ENCODE peak calls at places on chromosome 5, in ten cellular contexts. One of them, this sample, is unnamed.

GRCh38 chr5:128506643-128507042 is 31.4 kb downstream of the FBN2 start:
- DNase-seq in stomach: no peak
- DNase-seq in upper lobe of left lung: no peak
- DNase-seq in sigmoid colon: no peak
- DNase-seq in esophagus muscularis mucosa: no peak
- DNase-seq in H1: no peak
- DNase-seq in transverse colon: no peak
- DNase-seq in GM12878: no peak
- DNase-seq in HepG2: no peak
- DNase-seq in K562: no peak
- DNase-seq in this sample: no peak

GRCh38 chr5:150120062-150120441 is 33.7 kb upstream of the CSF1R start:
- DNase-seq in transverse colon: peak; percentile 5
- DNase-seq in GM12878: no peak
- DNase-seq in stomach: no peak
- DNase-seq in upper lobe of left lung: no peak
- DNase-seq in K562: no peak
- DNase-seq in H1: no peak
- DNase-seq in sigmoid colon: peak; percentile 51
- DNase-seq in esophagus muscularis mucosa: no peak
- DNase-seq in HepG2: no peak
- DNase-seq in this sample: no peak

GRCh38 chr5:95730011-95730700 is 980 bp upstream of the RHOBTB3 start:
- DNase-seq in transverse colon: no peak
- DNase-seq in stomach: no peak
- DNase-seq in K562: no peak
- DNase-seq in GM12878: no peak
- DNase-seq in sigmoid colon: no peak
- DNase-seq in esophagus muscularis mucosa: no peak
- DNase-seq in H1: no peak
- DNase-seq in HepG2: no peak
- DNase-seq in upper lobe of left lung: no peak
- DNase-seq in this sample: no peak

GRCh38 chr5:136089804-136090203 is 42.8 kb upstream of the SMAD5 start:
- DNase-seq in HepG2: no peak
- DNase-seq in esophagus muscularis mucosa: no peak
- DNase-seq in H1: no peak
- DNase-seq in transverse colon: peak; percentile 34
- DNase-seq in GM12878: no peak
- DNase-seq in sigmoid colon: peak; percentile 68
- DNase-seq in stomach: no peak
- DNase-seq in upper lobe of left lung: no peak
- DNase-seq in K562: no peak
- DNase-seq in this sample: no peak

GRCh38 chr5:960551-960950 is 48.1 kb upstream of the NKD2 start:
- DNase-seq in GM12878: no peak
- DNase-seq in HepG2: no peak
- DNase-seq in stomach: no peak
- DNase-seq in sigmoid colon: no peak
- DNase-seq in K562: no peak
- DNase-seq in transverse colon: no peak
- DNase-seq in esophagus muscularis mucosa: no peak
- DNase-seq in H1: no peak
- DNase-seq in upper lobe of left lung: peak; percentile 52
- DNase-seq in this sample: peak; percentile 61

GRCh38 chr5:36985387-36985786 is 108.8 kb downstream of the NIPBL start:
- DNase-seq in esophagus muscularis mucosa: no peak
- DNase-seq in upper lobe of left lung: no peak
- DNase-seq in GM12878: no peak
- DNase-seq in HepG2: no peak
- DNase-seq in sigmoid colon: no peak
- DNase-seq in K562: no peak
- DNase-seq in stomach: no peak
- DNase-seq in H1: no peak
- DNase-seq in transverse colon: no peak
- DNase-seq in this sample: no peak

GRCh38 chr5:32223972-32224608 is 50.0 kb upstream of the GOLPH3 start:
- DNase-seq in stomach: no peak
- DNase-seq in esophagus muscularis mucosa: no peak
- DNase-seq in sigmoid colon: no peak
- DNase-seq in HepG2: peak; percentile 75
- DNase-seq in H1: peak; percentile 56
- DNase-seq in transverse colon: no peak
- DNase-seq in K562: no peak
- DNase-seq in upper lobe of left lung: no peak
- DNase-seq in GM12878: no peak
- DNase-seq in this sample: no peak

GRCh38 chr5:10227396-10227795 is 22.3 kb downstream of the ATPSCKMT start:
- DNase-seq in K562: no peak
- DNase-seq in sigmoid colon: no peak
- DNase-seq in HepG2: no peak
- DNase-seq in transverse colon: no peak
- DNase-seq in upper lobe of left lung: no peak
- DNase-seq in GM12878: no peak
- DNase-seq in stomach: no peak
- DNase-seq in H1: no peak
- DNase-seq in esophagus muscularis mucosa: no peak
- DNase-seq in this sample: no peak

GRCh38 chr5:7397935-7398334 is 2.0 kb downstream of the ADCY2 start:
- DNase-seq in K562: no peak
- DNase-seq in GM12878: no peak
- DNase-seq in H1: no peak
- DNase-seq in transverse colon: no peak
- DNase-seq in HepG2: no peak
- DNase-seq in sigmoid colon: no peak
- DNase-seq in esophagus muscularis mucosa: no peak
- DNase-seq in upper lobe of left lung: no peak
- DNase-seq in stomach: no peak
- DNase-seq in this sample: no peak

GRCh38 chr5:51468196-51468595 is 84.9 kb downstream of the ISL1 start:
- DNase-seq in upper lobe of left lung: no peak
- DNase-seq in stomach: no peak
- DNase-seq in transverse colon: no peak
- DNase-seq in sigmoid colon: no peak
- DNase-seq in K562: no peak
- DNase-seq in GM12878: no peak
- DNase-seq in esophagus muscularis mucosa: no peak
- DNase-seq in H1: no peak
- DNase-seq in HepG2: no peak
- DNase-seq in this sample: no peak

GRCh38 chr5:38871790-38872551 is 26.2 kb downstream of the OSMR start:
- DNase-seq in GM12878: no peak
- DNase-seq in upper lobe of left lung: no peak
- DNase-seq in HepG2: peak; percentile 23
- DNase-seq in transverse colon: no peak
- DNase-seq in H1: no peak
- DNase-seq in esophagus muscularis mucosa: no peak
- DNase-seq in stomach: no peak
- DNase-seq in sigmoid colon: no peak
- DNase-seq in K562: peak; percentile 28
- DNase-seq in this sample: no peak

GRCh38 chr5:135318924-135319323 is 80.1 kb downstream of the MACROH2A1 start:
- DNase-seq in K562: no peak
- DNase-seq in H1: no peak
- DNase-seq in GM12878: no peak
- DNase-seq in stomach: peak; percentile 14
- DNase-seq in HepG2: no peak
- DNase-seq in sigmoid colon: no peak
- DNase-seq in upper lobe of left lung: no peak
- DNase-seq in transverse colon: no peak
- DNase-seq in esophagus muscularis mucosa: no peak
- DNase-seq in this sample: no peak

GRCh38 chr5:98679963-98680362 is 93.5 kb upstream of the RGMB start:
- DNase-seq in H1: no peak
- DNase-seq in transverse colon: no peak
- DNase-seq in HepG2: no peak
- DNase-seq in K562: no peak
- DNase-seq in stomach: no peak
- DNase-seq in GM12878: no peak
- DNase-seq in upper lobe of left lung: no peak
- DNase-seq in sigmoid colon: no peak
- DNase-seq in esophagus muscularis mucosa: no peak
- DNase-seq in this sample: no peak

GRCh38 chr5:180658774-180659564 is 9.6 kb upstream of the FLT4 start:
- DNase-seq in H1: no peak
- DNase-seq in HepG2: no peak
- DNase-seq in stomach: no peak
- DNase-seq in K562: no peak
- DNase-seq in transverse colon: no peak
- DNase-seq in GM12878: no peak
- DNase-seq in sigmoid colon: no peak
- DNase-seq in upper lobe of left lung: no peak
- DNase-seq in esophagus muscularis mucosa: no peak
- DNase-seq in this sample: peak; percentile 30

GRCh38 chr5:1652873-1653707 is 129.3 kb upstream of the LPCAT1 start:
- DNase-seq in sigmoid colon: no peak
- DNase-seq in GM12878: no peak
- DNase-seq in stomach: no peak
- DNase-seq in transverse colon: no peak
- DNase-seq in K562: no peak
- DNase-seq in HepG2: no peak
- DNase-seq in H1: no peak
- DNase-seq in esophagus muscularis mucosa: no peak
- DNase-seq in upper lobe of left lung: peak; percentile 36
- DNase-seq in this sample: no peak

GRCh38 chr5:118450924-118451332 is 537.4 kb downstream of the DTWD2 start:
- DNase-seq in transverse colon: no peak
- DNase-seq in GM12878: no peak
- DNase-seq in HepG2: no peak
- DNase-seq in sigmoid colon: no peak
- DNase-seq in H1: peak; percentile 17
- DNase-seq in K562: no peak
- DNase-seq in stomach: no peak
- DNase-seq in esophagus muscularis mucosa: no peak
- DNase-seq in upper lobe of left lung: no peak
- DNase-seq in this sample: no peak

DNA sequence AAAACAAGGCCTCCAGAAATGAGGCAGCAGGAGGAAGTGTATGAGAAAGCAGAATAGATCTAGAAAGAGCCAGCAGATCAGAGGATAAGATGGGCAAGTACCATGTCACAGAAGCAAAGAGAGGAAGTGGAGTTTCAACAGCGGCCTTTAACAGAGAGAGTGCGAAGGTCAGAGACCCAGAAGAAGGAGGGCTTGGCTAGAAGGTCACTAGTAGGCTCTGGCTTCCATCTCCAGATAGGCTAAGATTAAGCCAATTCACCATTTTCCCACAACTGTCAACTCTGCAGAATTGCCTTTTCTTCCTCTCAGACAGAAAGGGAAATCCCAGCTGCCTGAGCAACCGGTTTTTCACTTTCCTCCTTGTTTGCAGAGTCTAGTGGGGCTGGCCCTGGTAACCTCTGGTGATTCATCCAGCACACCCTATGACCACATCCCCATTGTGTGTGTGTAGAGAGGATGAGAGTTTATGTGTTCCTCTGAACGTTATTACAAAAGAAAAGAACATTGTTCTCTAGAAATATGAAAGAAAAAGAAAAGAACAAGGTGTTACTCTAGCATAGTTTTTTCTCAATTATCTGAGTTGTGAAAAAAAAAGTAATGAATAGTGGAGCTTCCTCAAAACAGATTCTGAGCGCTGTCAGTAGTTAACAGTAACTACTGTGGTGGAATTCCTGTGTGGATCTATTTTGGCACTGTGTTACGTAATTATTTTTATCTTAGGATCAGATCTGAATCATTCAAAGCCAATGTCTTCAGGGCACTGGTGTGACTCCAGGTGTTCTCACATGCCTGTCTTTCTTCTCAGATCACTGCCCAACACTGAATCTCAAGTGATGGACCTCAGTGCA is 220.4 kb downstream of the ARRDC3 start:
- DNase-seq in H1: no peak
- DNase-seq in HepG2: peak; percentile 48
- DNase-seq in GM12878: peak; percentile 78
- DNase-seq in sigmoid colon: peak; percentile 87
- DNase-seq in upper lobe of left lung: no peak
- DNase-seq in K562: peak; percentile 13
- DNase-seq in transverse colon: peak; percentile 79
- DNase-seq in stomach: peak; percentile 75
- DNase-seq in esophagus muscularis mucosa: no peak
- DNase-seq in this sample: peak; percentile 78
- TF ChIP-seq POLR2A in H1: no peak
- TF ChIP-seq POLR2A in HepG2: no peak
- TF ChIP-seq POLR2A in GM12878: no peak
- TF ChIP-seq POLR2A in sigmoid colon: no peak
- TF ChIP-seq POLR2A in upper lobe of left lung: no peak
- TF ChIP-seq POLR2A in K562: no peak
- TF ChIP-seq POLR2A in transverse colon: no peak
- TF ChIP-seq POLR2A in stomach: no peak
- TF ChIP-seq POLR2A in esophagus muscularis mucosa: no peak
- TF ChIP-seq POLR2A in this sample: no peak

GRCh38 chr5:154723740-154724505 is 31.3 kb upstream of the LARP1 start:
- DNase-seq in K562: peak; percentile 69
- DNase-seq in sigmoid colon: no peak
- DNase-seq in transverse colon: no peak
- DNase-seq in H1: no peak
- DNase-seq in esophagus muscularis mucosa: no peak
- DNase-seq in HepG2: no peak
- DNase-seq in upper lobe of left lung: no peak
- DNase-seq in stomach: no peak
- DNase-seq in GM12878: no peak
- DNase-seq in this sample: peak; percentile 16
- TF ChIP-seq POLR2AphosphoS5 in K562: no peak
- TF ChIP-seq POLR2AphosphoS5 in sigmoid colon: no peak
- TF ChIP-seq POLR2AphosphoS5 in transverse colon: no peak
- TF ChIP-seq POLR2AphosphoS5 in H1: no peak
- TF ChIP-seq POLR2AphosphoS5 in esophagus muscularis mucosa: no peak
- TF ChIP-seq POLR2AphosphoS5 in HepG2: no peak
- TF ChIP-seq POLR2AphosphoS5 in upper lobe of left lung: no peak
- TF ChIP-seq POLR2AphosphoS5 in stomach: peak; percentile 39
- TF ChIP-seq POLR2AphosphoS5 in GM12878: no peak
- TF ChIP-seq POLR2AphosphoS5 in this sample: no peak

DNA sequence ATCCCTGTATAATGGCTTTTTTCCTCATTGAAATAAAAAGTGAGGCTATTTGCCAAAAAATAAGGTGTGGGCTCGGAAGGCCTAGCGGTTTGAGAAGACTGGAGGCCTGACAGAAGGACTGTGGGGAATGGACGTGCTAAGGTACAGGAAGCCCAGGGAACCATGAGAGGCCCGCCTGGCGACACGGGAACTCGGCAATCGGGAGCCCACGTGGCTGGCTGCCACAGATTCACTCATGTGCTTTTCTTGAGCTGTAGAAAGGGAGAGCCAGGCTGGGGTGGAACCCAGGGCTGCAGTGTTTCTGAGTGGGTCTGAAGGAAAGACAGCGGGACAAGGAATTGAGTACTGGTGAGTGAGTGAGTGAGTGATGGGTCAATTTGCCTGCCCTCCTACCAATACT is 11.9 kb upstream of the DDX41 start:
- DNase-seq in stomach: no peak
- DNase-seq in H1: no peak
- DNase-seq in upper lobe of left lung: no peak
- DNase-seq in esophagus muscularis mucosa: no peak
- DNase-seq in HepG2: no peak
- DNase-seq in GM12878: no peak
- DNase-seq in sigmoid colon: peak; percentile 53
- DNase-seq in K562: no peak
- DNase-seq in transverse colon: no peak
- DNase-seq in this sample: peak; percentile 45
- TF ChIP-seq EP300 in stomach: no peak
- TF ChIP-seq EP300 in H1: no peak
- TF ChIP-seq EP300 in upper lobe of left lung: no peak
- TF ChIP-seq EP300 in esophagus muscularis mucosa: no peak
- TF ChIP-seq EP300 in HepG2: no peak
- TF ChIP-seq EP300 in GM12878: no peak
- TF ChIP-seq EP300 in sigmoid colon: no peak
- TF ChIP-seq EP300 in K562: no peak
- TF ChIP-seq EP300 in transverse colon: no peak
- TF ChIP-seq EP300 in this sample: no peak

GRCh38 chr5:58666598-58667595 is 84.0 kb downstream of the RAB3C start:
- DNase-seq in stomach: no peak
- DNase-seq in esophagus muscularis mucosa: no peak
- DNase-seq in K562: no peak
- DNase-seq in sigmoid colon: no peak
- DNase-seq in GM12878: no peak
- DNase-seq in upper lobe of left lung: no peak
- DNase-seq in H1: no peak
- DNase-seq in transverse colon: no peak
- DNase-seq in HepG2: no peak
- DNase-seq in this sample: no peak
- TF ChIP-seq POLR2A in stomach: no peak
- TF ChIP-seq POLR2A in esophagus muscularis mucosa: no peak
- TF ChIP-seq POLR2A in K562: no peak
- TF ChIP-seq POLR2A in sigmoid colon: no peak
- TF ChIP-seq POLR2A in GM12878: no peak
- TF ChIP-seq POLR2A in upper lobe of left lung: no peak
- TF ChIP-seq POLR2A in H1: no peak
- TF ChIP-seq POLR2A in transverse colon: no peak
- TF ChIP-seq POLR2A in HepG2: no peak
- TF ChIP-seq POLR2A in this sample: no peak

This sample was measured in suprapubic skin.